ENCODE peak calls at places on chromosomes 5 and 9, in five cellular contexts. L is B cell; T is stimulated activated effector memory CD8-positive, alpha-beta T cell treated with anti-CD3 and anti-CD28 coated beads, Interleukin-12 subunit alpha, Interleukin-12 subunit beta, amount 100 ng/mL, for 72 hours; X is HEK293T; V is GM19239. O is an unnamed sample.

GRCh38 chr5:172773481-172774469 is 2.8 kb upstream of the DUSP1 start:
- DNase-seq in L (no peak), T (no peak), X (no peak), V (no peak), O (no peak)

GRCh38 chr5:67183859-67184258 is 12.7 kb downstream of the CD180 start:
- DNase-seq in L (no peak), T (no peak), X (no peak), V (no peak), O (no peak)

GRCh38 chr5:161149078-161149477 is 297.1 kb upstream of the ATP10B start:
- DNase-seq in L (no peak), T (no peak), X (no peak), V (no peak), O (no peak)

GRCh38 chr5:117463836-117464235 is 889.2 kb upstream of the SEMA6A start:
- DNase-seq in L (no peak), T (no peak), X (no peak), V (no peak), O (no peak)

GRCh38 chr5:81856948-81857928 is 106.3 kb upstream of the SSBP2 start:
- DNase-seq in L (no peak), T (no peak), X (peak), V (no peak), O (peak)

GRCh38 chr5:40221796-40222195 is 457.9 kb upstream of the PTGER4 start:
- DNase-seq in L (no peak), T (no peak), X (no peak), V (no peak), O (no peak)

GRCh38 chr5:10633271-10634049 is 69.6 kb downstream of the ANKRD33B start:
- DNase-seq in L (no peak), T (peak), X (no peak), V (no peak), O (no peak)

GRCh38 chr9:12785251-12785880 is 10.5 kb downstream of the LURAP1L start:
- DNase-seq in L (no peak), T (no peak), X (no peak), V (no peak), O (no peak)

GRCh38 chr9:29966247-29966646 is 2393.0 kb upstream of the C9orf72 start:
- DNase-seq in L (no peak), T (no peak), X (no peak), V (no peak), O (no peak)

GRCh38 chr5:989961-990530 is 18.6 kb upstream of the NKD2 start:
- DNase-seq in L (no peak), T (no peak), X (no peak), V (no peak), O (no peak)

GRCh38 chr5:135565691-135566421 is 12.9 kb downstream of the CXCL14 start:
- DNase-seq in L (peak), T (peak), X (peak), V (peak), O (peak)

GRCh38 chr5:14131855-14132503 is 11.2 kb upstream of the TRIO start:
- DNase-seq in L (no peak), T (no peak), X (peak), V (no peak), O (no peak)

GRCh38 chr5:141846031-141846430 is 32.2 kb downstream of the PCDH1 start:
- DNase-seq in L (no peak), T (no peak), X (no peak), V (no peak), O (no peak)

GRCh38 chr9:94869415-94869838 is 142.9 kb downstream of the AOPEP start:
- DNase-seq in L (no peak), T (no peak), X (no peak), V (no peak), O (no peak)